ENCODE peak calls at places on chromosomes 16 and 17, in nine cellular contexts. G, A, W, F, K, B, R, M and T are unnamed samples.

GRCh38 chr17:76384222-76384986 is at the start of gene SPHK1:
- DNase-seq in W (no peak), M (peak; percentile 76), F (peak; percentile 42), G (peak; percentile 92), K (peak; percentile 83), A (peak; percentile 78), R (peak; percentile 94), B (peak; percentile 42), T (peak; percentile 72)

GRCh38 chr16:12489362-12489761 is 314.3 kb downstream of the CPPED1 start:
- DNase-seq in F (no peak), K (no peak), R (no peak), W (no peak), G (no peak), M (no peak), B (no peak), A (no peak), T (no peak)

GRCh38 chr16:77409311-77409710 is 25.5 kb downstream of the ADAMTS18 start:
- DNase-seq in F (no peak), M (no peak), R (no peak), A (no peak), B (no peak), K (no peak), W (peak; percentile 62), G (no peak), T (no peak)

GRCh38 chr17:76593338-76593737 is 7.7 kb upstream of the ST6GALNAC2 start:
- DNase-seq in R (no peak), B (no peak), M (no peak), G (no peak), W (no peak), A (no peak), F (no peak), K (no peak), T (no peak)

GRCh38 chr17:12107905-12108304 is 87.2 kb downstream of the MAP2K4 start:
- DNase-seq in R (no peak), B (no peak), W (no peak), G (no peak), F (no peak), A (no peak), K (no peak), M (no peak), T (no peak)

GRCh38 chr17:3534881-3535252 is 22.7 kb downstream of the TRPV3 start:
- DNase-seq in K (no peak), W (no peak), B (peak; percentile 44), F (no peak), G (no peak), R (peak; percentile 63), M (no peak), A (no peak), T (no peak)

GRCh38 chr17:50279639-50280038 is 5.4 kb downstream of the TMEM92 start:
- DNase-seq in F (no peak), K (no peak), A (no peak), R (no peak), B (no peak), M (no peak), W (no peak), G (no peak), T (no peak)

GRCh38 chr16:79104567-79104966 is 496.0 kb downstream of the MAF start:
- DNase-seq in W (no peak), B (no peak), K (no peak), G (no peak), R (no peak), F (no peak), A (no peak), M (no peak), T (no peak)

GRCh38 chr16:74304835-74305176 is 8.2 kb downstream of the PSMD7 start:
- DNase-seq in F (no peak), K (no peak), G (no peak), W (no peak), M (no peak), R (no peak), B (no peak), A (no peak), T (no peak)

GRCh38 chr16:11007714-11008240 is 63.4 kb downstream of the CLEC16A start:
- DNase-seq in W (no peak), K (no peak), R (no peak), M (no peak), B (no peak), A (no peak), G (no peak), F (no peak), T (no peak)

GRCh38 chr17:7027335-7027734 is 4.5 kb downstream of the BCL6B start:
- DNase-seq in A (no peak), K (no peak), M (no peak), B (no peak), G (no peak), F (no peak), R (peak; percentile 77), W (no peak), T (no peak)
- TF ChIP-seq POLR2A in A (no peak), K (no peak), M (no peak), B (no peak), G (no peak), F (no peak), R (no peak), W (no peak), T (no peak)

DNA sequence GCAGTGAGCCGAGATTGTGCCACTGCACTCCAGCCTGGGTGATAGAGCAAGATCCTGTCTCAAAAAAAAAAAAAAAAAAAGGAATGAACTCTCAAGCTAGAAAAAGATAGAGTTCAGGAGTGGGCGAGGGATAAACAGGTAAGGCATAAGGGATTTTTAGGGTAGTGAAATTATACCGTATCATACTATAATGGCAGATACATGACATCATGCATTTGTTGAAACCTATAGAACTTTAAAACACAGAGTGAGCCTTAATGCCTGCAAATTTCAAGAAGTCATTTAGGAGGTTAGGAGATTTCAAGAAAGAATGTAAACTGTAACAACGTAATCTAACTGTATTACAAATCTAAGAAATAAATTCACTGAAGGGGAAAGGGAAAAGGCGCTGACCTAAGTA is 20.4 kb downstream of the SKAP1 start:
- DNase-seq in W (no peak), G (no peak), F (no peak), B (no peak), K (no peak), M (no peak), R (no peak), A (no peak), T (no peak)
- H3K4me1 ChIP-seq in W (no peaks in the 10 kb centered on the region), G (no peaks in the 10 kb centered on the region), F (no peaks in the 10 kb centered on the region), B (no peaks in the 10 kb centered on the region), K (no peaks in the 10 kb centered on the region), M (no peaks in the 10 kb centered on the region), R (peaks cover 6% of the 10 kb centered on the region), A (no peaks in the 10 kb centered on the region), T (no peaks in the 10 kb centered on the region)

DNA sequence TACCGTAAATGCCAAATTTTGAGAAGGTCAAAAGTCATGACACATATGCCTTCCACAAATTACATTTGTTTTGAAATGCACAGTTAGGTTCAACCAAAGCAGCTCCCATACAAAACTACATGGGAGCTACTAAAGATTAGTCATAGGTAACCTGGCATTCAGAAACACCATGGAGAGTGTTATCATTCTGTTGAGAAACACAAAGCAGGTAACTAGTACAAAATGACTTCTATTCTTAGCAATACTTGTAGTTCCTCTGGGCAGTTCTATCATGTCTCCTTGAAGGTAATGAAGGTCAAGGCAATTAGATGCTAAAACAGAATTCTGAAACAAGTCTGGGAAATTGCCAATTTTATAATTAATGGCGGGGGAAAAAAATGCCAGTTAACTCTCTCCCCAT is 39.4 kb downstream of the KCNJ16 start:
- DNase-seq in B (no peak), K (no peak), R (no peak), F (no peak), W (no peak), G (no peak), A (no peak), M (no peak), T (no peak)
- TF ChIP-seq CTCF in B (no peak), K (no peak), R (no peak), F (no peak), W (no peak), G (no peak), A (no peak), M (no peak), T (no peak)

DNA sequence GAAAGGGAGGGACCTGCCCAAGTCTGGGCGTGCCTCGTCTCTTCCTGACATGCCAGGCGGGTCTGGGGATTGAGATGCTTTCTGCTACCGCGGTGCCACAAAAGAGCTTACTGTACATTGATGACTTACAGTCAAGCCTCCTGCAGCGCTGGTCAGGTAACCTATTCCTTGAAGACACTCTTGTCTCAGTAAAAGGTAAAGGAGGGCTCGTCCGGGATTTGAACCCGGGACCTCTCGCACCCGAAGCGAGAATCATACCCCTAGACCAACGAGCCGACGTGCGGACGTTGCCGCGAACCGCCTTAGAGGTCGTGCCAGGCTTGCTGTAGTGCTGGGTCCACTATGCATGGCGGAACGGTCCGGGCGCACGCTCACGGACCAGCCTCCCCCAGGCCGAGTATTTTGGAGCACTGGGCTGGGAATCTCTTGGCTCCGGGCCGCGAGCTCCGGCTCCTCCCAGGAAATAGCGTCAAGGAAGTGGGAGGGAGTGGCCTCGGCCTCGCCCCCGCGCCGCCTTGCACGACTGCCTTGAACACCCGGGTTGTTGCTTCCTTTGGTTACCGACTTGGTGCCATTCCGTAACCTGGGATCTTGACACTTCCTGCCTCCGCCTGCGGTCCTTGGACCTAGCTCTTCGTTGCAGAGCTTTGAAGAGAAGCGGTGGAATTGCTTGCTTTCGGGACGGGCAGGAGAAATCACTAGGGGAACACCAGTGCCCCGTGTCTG is 12.4 kb upstream of the AURKB start:
- DNase-seq in K (peak; percentile 98), B (peak; percentile 96), M (peak; percentile 94), G (peak; percentile 64), F (peak; percentile 94), A (peak; percentile 98), W (peak; percentile 99), R (peak; percentile 97), T (peak; percentile 95)
- TF ChIP-seq POLR2A in K (no peak), B (peak; percentile 84), M (peak; percentile 79), G (peak; percentile 85), F (peak; percentile 84), A (peak; percentile 57), W (no peak), R (peak; percentile 38), T (peak; percentile 48)

GRCh38 chr16:2035431-2036199 is 8.9 kb downstream of the NHERF2 start:
- DNase-seq in M (peak; percentile 43), R (no peak), G (no peak), B (peak; percentile 80), W (no peak), K (peak; percentile 51), A (peak; percentile 84), F (peak; percentile 78), T (peak; percentile 67)

GRCh38 chr16:2032285-2033056 is 5.8 kb downstream of the NHERF2 start:
- DNase-seq in B (no peak), F (no peak), R (no peak), W (no peak), G (peak; percentile 57), K (no peak), M (no peak), A (no peak), T (peak; percentile 26)

GRCh38 chr16:2031081-2031577 is 4.4 kb downstream of the NHERF2 start:
- DNase-seq in A (no peak), B (no peak), M (no peak), W (no peak), G (no peak), F (no peak), R (peak; percentile 71), K (no peak), T (no peak)

GRCh38 chr16:2034695-2035430 is 8.2 kb downstream of the NHERF2 start:
- DNase-seq in A (no peak), R (no peak), F (no peak), W (no peak), K (no peak), B (no peak), M (no peak), G (no peak), T (no peak)

GRCh38 chr16:2033057-2033911 is 6.6 kb downstream of the NHERF2 start:
- DNase-seq in M (peak; percentile 43), R (no peak), B (no peak), A (peak; percentile 92), F (no peak), G (peak; percentile 66), W (no peak), K (peak; percentile 55), T (no peak)
- H3K4me1 ChIP-seq in M (peaks cover 46% of the 10 kb centered on the region), R (peaks cover 42% of the 10 kb centered on the region), B (peaks cover 50% of the 10 kb centered on the region), A (no peaks in the 10 kb centered on the region), F (peaks cover 68% of the 10 kb centered on the region), G (peaks cover 87% of the 10 kb centered on the region), W (peaks cover 87% of the 10 kb centered on the region), K (no peaks in the 10 kb centered on the region), T (peaks cover 16% of the 10 kb centered on the region)